ENCODE peak calls at places on chromosomes 11 and 22, in seven cellular contexts. T, Q, H, A, L, U and I are unnamed samples.

GRCh38 chr22:44486538-44486937 is 11.5 kb downstream of the RTL6 start:
- DNase-seq in T (no peak), Q (no peak), H (no peak), A (no peak), L (peak), U (no peak), I (peak)

GRCh38 chr11:67504950-67505561 is at the start of gene PITPNM1:
- DNase-seq in T (peak), Q (no peak), H (no peak), A (peak), L (peak), U (peak), I (peak)

GRCh38 chr11:128597209-128597608 is 9.9 kb upstream of the ETS1 start:
- DNase-seq in T (no peak), Q (no peak), H (no peak), A (no peak), L (no peak), U (no peak), I (no peak)

GRCh38 chr11:79864882-79865281 is 424.1 kb upstream of the TENM4 start:
- DNase-seq in T (no peak), Q (no peak), H (no peak), A (no peak), L (no peak), U (no peak), I (no peak)

GRCh38 chr11:123484448-123484847 is 54.4 kb downstream of the GRAMD1B start:
- DNase-seq in T (no peak), Q (no peak), H (no peak), A (no peak), L (no peak), U (no peak), I (no peak)

GRCh38 chr22:36073476-36073875 is 44.9 kb upstream of the RBFOX2 start:
- DNase-seq in T (no peak), Q (no peak), H (no peak), A (no peak), L (no peak), U (no peak), I (no peak)

GRCh38 chr11:29333993-29334780 is 682.6 kb downstream of the KCNA4 start:
- DNase-seq in T (peak), Q (no peak), H (no peak), A (no peak), L (peak), U (peak), I (peak)

GRCh38 chr11:41146326-41146725 is 313.1 kb downstream of the LRRC4C start:
- DNase-seq in T (no peak), Q (no peak), H (no peak), A (no peak), L (no peak), U (no peak), I (no peak)

GRCh38 chr22:32801436-32802290 is at the start of gene TIMP3:
- DNase-seq in T (no peak), Q (no peak), H (no peak), A (peak), L (no peak), U (peak), I (peak)

GRCh38 chr11:114304969-114305368 is 8.8 kb downstream of the NNMT start:
- DNase-seq in T (no peak), Q (no peak), H (no peak), A (no peak), L (no peak), U (no peak), I (no peak)

GRCh38 chr11:113464416-113464815 is 10.8 kb downstream of the DRD2 start:
- DNase-seq in T (no peak), Q (no peak), H (no peak), A (no peak), L (no peak), U (no peak), I (no peak)